ENCODE peak calls at places on chromosomes 16 and 17, in eight cellular contexts. I is K562, V is spleen, X is DND-41, E is heart right ventricle, B is fibroblast of lung, T is cardiac muscle cell, K is upper lobe of right lung. F is an unnamed sample.

GRCh38 chr17:18033442-18034099 is 5.4 kb downstream of the ATPAF2 start:
- DNase-seq in V (no peak), I (peak; percentile 53), B (peak; percentile 80), X (peak; percentile 68), K (no peak), T (peak; percentile 91), E (no peak), F (peak; percentile 87)

GRCh38 chr16:71537643-71538042 is 11.4 kb downstream of the CHST4 start:
- DNase-seq in V (no peak), X (peak; percentile 43), T (peak; percentile 57), B (peak; percentile 25), E (no peak), K (no peak), I (peak; percentile 55), F (peak; percentile 57)

GRCh38 chr17:9158545-9159452 is 137.5 kb downstream of the NTN1 start:
- DNase-seq in X (no peak), V (no peak), B (peak; percentile 10), K (no peak), E (no peak), I (no peak), T (no peak), F (peak; percentile 51)

GRCh38 chr17:55690105-55690508 is 32.6 kb downstream of the TMEM100 start:
- DNase-seq in K (no peak), B (no peak), T (peak; percentile 24), E (no peak), V (no peak), X (no peak), I (no peak), F (no peak)

GRCh38 chr16:56317998-56318912 is 107.1 kb downstream of the AMFR start:
- DNase-seq in E (peak; percentile 85), I (peak; percentile 94), K (peak; percentile 88), V (peak; percentile 93), X (peak; percentile 74), T (peak; percentile 85), B (peak; percentile 61), F (peak; percentile 74)

GRCh38 chr17:63646492-63646815 is 24.2 kb downstream of the MAP3K3 start:
- DNase-seq in I (no peak), B (no peak), K (no peak), T (no peak), V (no peak), X (no peak), E (no peak), F (no peak)

GRCh38 chr17:80507965-80508364 is 31.6 kb upstream of the NPTX1 start:
- DNase-seq in T (no peak), B (no peak), E (no peak), V (no peak), K (no peak), I (no peak), X (no peak), F (no peak)

GRCh38 chr16:477287-477686 is 50.2 kb upstream of the CAPN15 start:
- DNase-seq in T (no peak), K (no peak), V (no peak), B (no peak), I (no peak), X (no peak), E (peak; percentile 30), F (no peak)

GRCh38 chr16:13307255-13307654 is 405.9 kb downstream of the SHISA9 start:
- DNase-seq in V (no peak), B (peak; percentile 96), I (no peak), T (no peak), K (no peak), E (no peak), X (peak; percentile 20), F (no peak)

GRCh38 chr17:39737761-39738567 is at the start of gene GRB7:
- DNase-seq in B (no peak), V (peak; percentile 74), E (no peak), K (peak; percentile 91), T (no peak), I (peak; percentile 62), X (no peak), F (peak; percentile 94)

GRCh38 chr17:13204607-13205237 is 186.9 kb upstream of the ELAC2 start:
- DNase-seq in T (no peak), V (no peak), K (no peak), B (peak; percentile 54), E (no peak), I (no peak), X (no peak), F (no peak)

GRCh38 chr17:31492206-31492605 is 100.7 kb downstream of the RAB11FIP4 start:
- DNase-seq in K (no peak), T (no peak), I (no peak), E (no peak), X (no peak), V (no peak), B (no peak), F (no peak)

GRCh38 chr17:55275894-55276804 is 11.4 kb downstream of the HLF start:
- DNase-seq in K (no peak), E (no peak), X (no peak), V (no peak), B (no peak), T (no peak), I (no peak), F (peak; percentile 31)

GRCh38 chr16:27379919-27380318 is 22.1 kb upstream of the IL21R start:
- DNase-seq in X (no peak), B (no peak), E (no peak), V (peak; percentile 28), I (no peak), K (no peak), T (no peak), F (no peak)

GRCh38 chr17:35809855-35810461 is 674 bp downstream of the TAF15 start:
- DNase-seq in T (no peak), B (peak; percentile 39), V (no peak), K (no peak), E (no peak), I (peak; percentile 51), X (no peak), F (no peak)

GRCh38 chr16:29757950-29758466 is 12.2 kb upstream of the C16orf54 start:
- DNase-seq in E (no peak), X (no peak), T (peak; percentile 90), I (no peak), K (no peak), B (peak; percentile 62), V (no peak), F (no peak)

GRCh38 chr17:53516643-53517042 is 306.1 kb upstream of the KIF2B start:
- DNase-seq in V (no peak), B (peak; percentile 15), K (no peak), E (no peak), X (no peak), T (peak; percentile 59), I (no peak), F (peak; percentile 1)

GRCh38 chr16:68265078-68265925 is 976 bp downstream of the SLC7A6 start:
- DNase-seq in K (peak; percentile 87), I (peak; percentile 42), E (peak; percentile 39), B (peak; percentile 79), X (peak; percentile 68), T (peak; percentile 62), V (no peak), F (peak; percentile 87)

GRCh38 chr16:49750341-49751011 is 105.4 kb downstream of the ZNF423 start:
- DNase-seq in K (no peak), E (no peak), T (peak; percentile 26), X (no peak), I (no peak), V (no peak), B (peak; percentile 56), F (no peak)

GRCh38 chr16:50666658-50667496 is 14.2 kb downstream of the SNX20 start:
- DNase-seq in V (peak; percentile 86), I (no peak), K (no peak), B (no peak), T (no peak), E (no peak), X (no peak), F (peak; percentile 13)

GRCh38 chr16:88537864-88538263 is 32.3 kb upstream of the ZC3H18 start:
- DNase-seq in T (no peak), I (no peak), K (no peak), E (no peak), V (no peak), B (no peak), X (no peak), F (no peak)
- H3K27ac ChIP-seq in T (no peak overlapping the region), I (no peak overlapping the region), K (no peak overlapping the region), E (no peak overlapping the region), V (no peak overlapping the region), B (no peak overlapping the region), X (no peak overlapping the region), F (no peak overlapping the region)

GRCh38 chr17:50478391-50479361 is at the start of gene RSAD1:
- DNase-seq in X (peak; percentile 88), T (peak; percentile 93), I (peak; percentile 89), V (peak; percentile 98), K (peak; percentile 93), E (peak; percentile 88), B (peak; percentile 84), F (peak; percentile 88)
- H3K4me3 ChIP-seq in X (peak within 1 kb of the TSS; percentile 66), T (peak within 1 kb of the TSS; percentile 59), I (peak within 1 kb of the TSS; percentile 80), V (peak within 1 kb of the TSS; percentile 76), K (peak within 1 kb of the TSS; percentile 89), E (peak within 1 kb of the TSS; percentile 82), B (peak within 1 kb of the TSS; percentile 96), F (peak within 1 kb of the TSS; percentile 45)

DNA sequence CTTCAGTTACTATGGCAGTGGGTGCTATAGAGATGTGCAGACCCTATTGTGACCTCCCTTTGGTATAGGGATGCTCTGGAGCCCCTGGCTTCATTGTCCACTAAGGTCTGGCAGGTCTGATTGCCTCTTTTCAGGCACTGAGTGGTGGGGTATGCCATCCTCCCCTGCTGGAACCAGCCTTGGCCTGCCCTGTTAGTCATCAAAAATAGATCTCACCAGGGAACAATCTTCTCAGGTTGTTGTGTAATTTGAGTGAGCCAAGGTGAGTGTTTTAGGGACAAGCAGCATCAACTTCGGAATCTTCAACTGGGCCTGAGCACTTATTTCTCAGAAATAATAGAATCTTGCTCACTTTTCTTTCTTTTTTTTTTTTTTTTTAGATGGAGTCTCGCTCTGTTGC is 19.6 kb downstream of the HMOX2 start:
- DNase-seq in B (no peak), X (no peak), K (no peak), V (no peak), T (no peak), E (no peak), I (no peak), F (no peak)
- H3K27ac ChIP-seq in B (peak overlapping the region; percentile 75), X (no peak overlapping the region), K (peak overlapping the region; percentile 24), V (peak overlapping the region; percentile 11), T (no peak overlapping the region), E (no peak overlapping the region), I (no peak overlapping the region), F (no peak overlapping the region)

GRCh38 chr16:18984425-18985005 is 781 bp downstream of the TMC7 start:
- DNase-seq in B (peak; percentile 5), E (no peak), T (no peak), K (no peak), I (no peak), X (no peak), V (peak; percentile 1), F (peak; percentile 35)
- H3K4me3 ChIP-seq in B (peak overlapping the region; percentile 60), E (peak overlapping the region; percentile 66), T (peak overlapping the region; percentile 54), K (peak overlapping the region; percentile 59), I (peak overlapping the region; percentile 73), X (no peak overlapping the region), V (no peak overlapping the region), F (peak overlapping the region; percentile 38)

DNA sequence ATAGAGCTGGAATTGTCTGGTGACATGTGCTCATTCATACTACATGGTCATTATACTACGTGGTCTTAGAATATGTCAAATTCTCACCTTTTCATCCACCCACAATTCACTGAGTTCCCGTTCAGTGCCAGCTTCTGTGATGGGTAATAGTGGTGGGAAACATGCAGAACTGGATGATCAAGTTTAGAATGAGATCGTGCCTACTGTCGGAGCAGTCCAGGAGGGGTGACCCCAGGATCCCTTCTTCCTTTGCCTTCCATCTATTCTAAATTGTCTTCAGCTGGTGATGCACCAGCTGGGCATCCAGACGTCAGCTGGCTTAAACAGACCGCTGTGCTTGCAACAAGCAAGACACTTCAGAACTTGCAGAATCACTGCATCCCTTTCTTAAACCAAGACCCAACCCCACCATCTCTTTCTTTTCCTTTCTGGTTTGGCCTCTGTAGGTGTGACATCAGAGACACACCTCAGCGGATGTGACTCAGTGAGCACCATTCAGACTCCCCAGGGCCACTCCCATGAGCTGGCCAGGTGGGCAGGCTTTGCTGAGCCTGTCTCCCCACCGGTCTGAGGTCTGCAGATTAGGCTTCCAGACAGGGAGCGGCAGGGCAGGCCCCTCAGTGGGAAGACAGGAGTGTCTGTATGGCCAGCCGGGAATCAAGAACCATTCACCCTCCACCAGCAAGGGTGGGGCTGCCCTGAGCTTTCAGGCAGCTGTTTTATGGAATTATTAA is 18.1 kb downstream of the C17orf100 start:
- DNase-seq in V (no peak), X (no peak), T (no peak), I (no peak), E (no peak), K (no peak), B (no peak), F (no peak)
- H3K27ac ChIP-seq in V (no peak overlapping the region), X (no peak overlapping the region), T (no peak overlapping the region), I (no peak overlapping the region), E (no peak overlapping the region), K (no peak overlapping the region), B (no peak overlapping the region), F (no peak overlapping the region)

F was measured in small intestine.